ENCODE peak calls at places on chromosomes 11 and 22, in six cellular contexts. A is spleen, M is Panc1, X is esophagus muscularis mucosa, G is HCT116, Y is suprapubic skin. S is an unnamed sample.
A peak's percentile ranks its signal among the peaks of the same experiment; 100 is the strongest.

GRCh38 chr22:37161442-37161841 is 11.7 kb upstream of the IL2RB start:
- DNase-seq in Y (no peak), G (peak; percentile 23), X (no peak), A (peak; percentile 44), M (no peak), S (no peak)

GRCh38 chr11:66510271-66510989 is at the start of gene BBS1:
- DNase-seq in M (peak; percentile 42), A (peak; percentile 97), G (peak; percentile 52), X (peak; percentile 95), Y (peak; percentile 95), S (peak; percentile 81)

GRCh38 chr11:12182650-12183511 is 72.5 kb downstream of the MICAL2 start:
- DNase-seq in X (no peak), M (peak; percentile 76), Y (no peak), A (no peak), G (peak; percentile 74), S (no peak)

GRCh38 chr22:42964994-42965699 is 49.8 kb downstream of the PACSIN2 start:
- DNase-seq in M (no peak), A (no peak), X (no peak), G (peak; percentile 86), Y (no peak), S (no peak)

GRCh38 chr11:43852057-43852636 is 28.5 kb upstream of the ALKBH3 start:
- DNase-seq in G (peak; percentile 67), A (no peak), Y (no peak), M (peak; percentile 57), X (no peak), S (no peak)

GRCh38 chr22:38831166-38831945 is 12.5 kb downstream of the NPTXR start:
- DNase-seq in G (no peak), Y (no peak), X (no peak), A (peak; percentile 52), M (no peak), S (peak; percentile 68)

GRCh38 chr11:120306519-120307242 is 18.4 kb upstream of the TLCD5 start:
- DNase-seq in X (no peak), A (no peak), Y (no peak), G (peak; percentile 70), M (no peak), S (no peak)

GRCh38 chr22:23533328-23533762 is 46.7 kb downstream of the IGLL1 start:
- DNase-seq in G (no peak), Y (peak; percentile 73), A (peak; percentile 74), M (no peak), X (no peak), S (no peak)

GRCh38 chr11:106585061-106585460 is 433.2 kb downstream of the GUCY1A2 start:
- DNase-seq in G (no peak), X (no peak), M (no peak), Y (no peak), A (no peak), S (no peak)

GRCh38 chr22:30880181-30880601 is 88.4 kb downstream of the MORC2 start:
- DNase-seq in A (no peak), M (no peak), Y (no peak), X (no peak), G (no peak), S (no peak)

GRCh38 chr22:48919187-48919590 is 908.5 kb downstream of the BRD1 start:
- DNase-seq in G (no peak), X (peak; percentile 84), Y (no peak), M (no peak), A (no peak), S (no peak)

GRCh38 chr11:393219-394033 is 583 bp upstream of the PKP3 start:
- DNase-seq in G (peak; percentile 57), A (no peak), M (no peak), X (no peak), Y (no peak), S (no peak)
- H3K4me3 ChIP-seq in G (peak overlapping the region; percentile 80), A (no peak overlapping the region), M (peak overlapping the region; percentile 34), X (no peak overlapping the region), Y (peak overlapping the region; percentile 58), S (no peak overlapping the region)

GRCh38 chr11:911031-911889 is 650 bp upstream of the CHID1 start:
- DNase-seq in X (no peak), M (no peak), Y (no peak), A (peak; percentile 76), G (no peak), S (no peak)

GRCh38 chr11:911890-912219 is 1.2 kb upstream of the CHID1 start:
- DNase-seq in Y (no peak), A (no peak), X (no peak), G (no peak), M (no peak), S (no peak)

GRCh38 chr11:910044-910588 is 494 bp downstream of the CHID1 start:
- DNase-seq in M (no peak), A (no peak), Y (no peak), G (no peak), X (no peak), S (no peak)

GRCh38 chr11:909406-909805 is 1.2 kb downstream of the CHID1 start:
- DNase-seq in M (no peak), A (no peak), X (no peak), Y (no peak), G (no peak), S (no peak)

GRCh38 chr11:910589-911030 is at the start of gene CHID1:
- DNase-seq in G (peak; percentile 51), X (peak; percentile 94), A (peak; percentile 97), Y (peak; percentile 89), M (no peak), S (peak; percentile 72)
- TF ChIP-seq POLR2AphosphoS5 in G (peak; percentile 86), X (peak; percentile 90), A (peak; percentile 85), Y (no peak), M (peak; percentile 84), S (peak; percentile 19)

GRCh38 chr11:65111159-65111536 is 524 bp upstream of the TM7SF2 start:
- DNase-seq in Y (peak; percentile 73), G (no peak), A (no peak), M (no peak), X (no peak), S (no peak)
- H3K4me3 ChIP-seq in Y (peak overlapping the region; percentile 61), G (no peak overlapping the region), A (peak overlapping the region; percentile 58), M (no peak overlapping the region), X (peak overlapping the region; percentile 57), S (no peak overlapping the region)

DNA sequence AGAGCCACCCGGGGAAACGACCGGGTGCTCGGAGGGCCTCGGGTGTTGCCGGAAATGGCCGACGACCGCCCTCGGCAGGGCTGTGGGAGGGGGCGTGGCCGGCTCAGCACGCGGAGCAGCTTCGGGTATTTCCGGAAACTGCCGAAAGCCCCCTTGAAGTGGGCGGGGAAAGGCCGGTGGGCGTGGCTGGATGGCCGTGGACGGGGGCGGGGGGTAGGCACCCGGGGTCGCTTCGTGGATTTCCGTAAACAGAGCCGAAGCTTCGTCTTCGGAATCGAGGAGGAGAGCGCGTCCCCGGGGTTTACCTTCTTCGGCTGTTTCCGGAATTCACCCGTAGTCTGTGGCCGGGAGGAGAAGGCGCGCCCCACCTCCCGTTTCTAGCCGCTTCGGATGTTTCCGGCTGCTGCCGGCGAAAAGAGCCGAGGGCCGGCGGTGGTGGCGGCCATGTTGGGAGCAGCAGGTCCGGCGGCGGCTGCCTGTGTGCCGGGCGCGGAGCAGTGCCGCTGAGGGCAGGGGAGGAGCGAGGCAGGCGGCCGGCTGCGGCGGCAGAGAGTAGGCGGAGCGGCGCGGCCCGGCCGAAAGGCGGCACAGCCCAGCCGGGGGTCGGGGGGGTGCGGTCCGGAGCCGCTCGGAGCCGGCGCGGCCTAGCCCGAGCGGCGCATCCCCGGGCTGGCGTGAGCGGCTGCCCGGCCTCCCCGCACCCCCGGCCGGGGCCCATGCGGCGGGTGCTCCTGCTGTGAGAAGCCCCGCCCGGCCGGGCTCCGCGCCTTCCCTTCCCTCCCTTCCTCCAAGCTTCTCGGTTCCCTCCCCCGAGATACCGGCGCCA is at the start of gene MARK2:
- DNase-seq in A (peak; percentile 99), G (peak; percentile 97), X (peak; percentile 100), M (peak; percentile 86), Y (peak; percentile 99), S (peak; percentile 90)
- TF ChIP-seq POLR2AphosphoS5 in A (peak; percentile 86), G (peak; percentile 72), X (peak; percentile 76), M (peak; percentile 69), Y (no peak), S (no peak)

DNA sequence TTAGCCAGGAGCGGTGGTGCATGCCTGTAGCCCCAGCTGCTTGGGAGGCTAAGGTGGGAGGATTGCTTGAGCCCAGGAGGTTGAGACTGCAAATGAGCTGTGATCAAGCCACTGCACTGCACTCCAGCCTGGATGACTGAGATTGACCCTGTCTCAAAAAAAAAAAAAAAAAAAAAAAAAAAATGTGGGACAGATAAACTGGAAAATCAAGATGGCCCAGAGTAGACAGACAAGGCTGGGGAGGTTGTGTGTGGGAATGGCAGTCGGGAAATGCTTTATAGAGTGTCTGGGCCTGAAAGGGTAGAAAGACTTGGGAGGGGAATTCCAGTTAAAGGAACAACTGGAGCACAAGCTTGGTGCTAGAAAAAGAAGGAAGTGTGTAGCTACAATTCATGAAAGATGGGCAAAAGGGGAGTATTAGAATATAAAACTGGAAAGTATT is 18.2 kb upstream of the WDR74 start:
- DNase-seq in X (no peak), M (no peak), A (no peak), Y (no peak), G (no peak), S (no peak)
- H3K4me3 ChIP-seq in X (no peak overlapping the region), M (peak overlapping the region; percentile 71), A (no peak overlapping the region), Y (no peak overlapping the region), G (peak overlapping the region; percentile 83), S (peak overlapping the region; percentile 59)

DNA sequence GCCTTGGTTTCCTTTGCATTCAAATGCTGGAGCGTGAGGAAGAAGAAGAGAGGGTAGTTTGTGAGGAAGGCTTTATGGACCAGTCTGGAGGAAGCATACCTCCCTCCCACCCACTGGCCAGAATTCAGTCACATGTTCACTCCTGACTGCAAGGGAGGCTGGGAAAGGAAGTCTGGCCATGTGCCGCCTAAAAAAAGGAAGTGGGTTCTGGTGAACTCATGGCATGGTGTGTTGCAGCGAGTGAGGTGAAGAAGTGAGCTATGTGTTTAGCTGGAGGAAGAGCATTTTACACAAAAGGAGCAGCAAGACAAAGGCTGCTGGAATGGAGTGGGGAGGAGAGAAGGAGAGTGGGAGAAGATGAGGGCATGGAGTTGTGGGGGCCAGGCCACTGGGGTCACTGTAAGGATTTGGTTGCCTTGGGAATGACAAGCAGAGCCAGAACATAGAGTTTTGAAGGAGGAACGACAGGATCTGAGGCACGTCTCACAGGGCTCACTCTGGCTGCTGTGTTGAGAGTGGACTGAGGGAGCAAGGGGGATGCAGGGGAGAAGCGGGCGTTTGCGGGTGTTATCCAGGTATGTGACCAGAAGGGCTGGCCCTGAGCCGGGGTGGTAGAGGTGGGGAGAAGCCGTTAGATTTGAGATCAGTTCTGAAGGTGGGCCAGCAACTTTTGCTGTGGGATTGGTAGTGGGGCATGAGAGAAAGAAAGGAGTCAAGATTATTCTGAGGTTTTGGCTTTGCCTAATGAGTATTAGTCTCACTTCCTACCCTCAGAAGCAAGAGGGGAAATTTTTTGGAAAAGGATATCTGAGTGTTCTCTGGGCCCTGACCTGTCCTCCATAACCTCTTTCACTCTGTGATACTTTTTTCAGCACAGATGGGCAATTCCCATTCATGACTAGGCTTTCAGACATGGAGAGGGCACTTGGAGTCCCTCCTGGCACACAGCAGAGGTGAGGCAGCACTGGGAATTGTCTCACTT is 26.4 kb downstream of the BMAL1 start:
- DNase-seq in A (peak; percentile 64), X (no peak), Y (peak; percentile 71), M (no peak), G (no peak), S (peak; percentile 91)
- TF ChIP-seq POLR2AphosphoS5 in A (no peak), X (no peak), Y (no peak), M (no peak), G (no peak), S (peak; percentile 64)

GRCh38 chr22:44026630-44027511 is 2.8 kb downstream of the PARVB start:
- DNase-seq in M (peak; percentile 38), A (peak; percentile 95), X (peak; percentile 96), G (no peak), Y (peak; percentile 90), S (peak; percentile 94)
- H3K4me3 ChIP-seq in M (peak overlapping the region; percentile 49), A (peak overlapping the region; percentile 0), X (peak overlapping the region; percentile 75), G (no peak overlapping the region), Y (peak overlapping the region; percentile 68), S (peak overlapping the region; percentile 59)